ENCODE peak calls at places on chromosomes 16 and 17, in six cellular contexts. G, H, T, Q, O and B are unnamed samples.

GRCh38 chr16:1432388-1433262 is 1.7 kb downstream of the PERCC1 start:
- DNase-seq in G (no peak), H (no peak), T (no peak), Q (no peak), O (no peak), B (no peak)

GRCh38 chr17:1108810-1109605 is 70.8 kb downstream of the ABR start:
- DNase-seq in G (peak), H (peak), T (peak), Q (peak), O (no peak), B (no peak)

GRCh38 chr17:73571524-73572130 is 72.6 kb downstream of the SDK2 start:
- DNase-seq in G (no peak), H (no peak), T (no peak), Q (no peak), O (no peak), B (no peak)

GRCh38 chr17:44921122-44921882 is 6.0 kb upstream of the GFAP start:
- DNase-seq in G (peak), H (peak), T (no peak), Q (no peak), O (no peak), B (no peak)

GRCh38 chr17:6427284-6427781 is 7.6 kb downstream of the AIPL1 start:
- DNase-seq in G (no peak), H (no peak), T (no peak), Q (no peak), O (no peak), B (no peak)

GRCh38 chr17:65739026-65739425 is 177.6 kb upstream of the AXIN2 start:
- DNase-seq in G (no peak), H (no peak), T (no peak), Q (no peak), O (no peak), B (no peak)

GRCh38 chr17:13024526-13025263 is 6.9 kb upstream of the ELAC2 start:
- DNase-seq in G (peak), H (peak), T (peak), Q (peak), O (peak), B (peak)

GRCh38 chr16:73890524-73891500 is 405.8 kb upstream of the PSMD7 start:
- DNase-seq in G (no peak), H (peak), T (no peak), Q (no peak), O (no peak), B (no peak)

GRCh38 chr16:68644715-68645493 is at the start of gene CDH3:
- DNase-seq in G (peak), H (peak), T (peak), Q (no peak), O (no peak), B (peak)

GRCh38 chr17:12316021-12316420 is 295.3 kb downstream of the MAP2K4 start:
- DNase-seq in G (no peak), H (no peak), T (no peak), Q (no peak), O (no peak), B (no peak)

GRCh38 chr16:74309789-74310781 is 13.5 kb downstream of the PSMD7 start:
- DNase-seq in G (no peak), H (peak), T (no peak), Q (no peak), O (no peak), B (no peak)

DNA sequence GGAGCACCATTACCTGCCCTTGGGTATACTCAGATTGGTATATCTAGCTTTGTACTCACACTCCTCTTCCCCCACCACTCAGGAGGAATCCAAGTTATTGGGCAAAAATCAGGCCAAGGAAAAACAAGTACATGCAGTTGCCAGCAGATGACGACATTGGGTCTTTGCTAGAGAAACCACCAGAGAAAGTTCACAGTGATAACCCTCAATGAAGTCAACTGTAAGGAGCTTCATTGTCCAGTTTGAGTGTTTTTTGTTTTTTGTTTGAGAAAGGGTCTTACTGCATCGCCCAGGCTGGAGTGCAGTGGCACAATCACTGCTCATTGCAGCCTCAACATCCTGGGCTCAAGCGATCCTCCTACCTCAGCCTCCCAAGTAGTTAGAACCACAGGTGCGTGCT is 34.6 kb upstream of the TOX3 start:
- DNase-seq in G (no peak), H (no peak), T (no peak), Q (no peak), O (no peak), B (no peak)
- TF ChIP-seq CTCF in G (no peak), H (no peak), T (no peak), Q (no peak), O (no peak), B (peak)

DNA sequence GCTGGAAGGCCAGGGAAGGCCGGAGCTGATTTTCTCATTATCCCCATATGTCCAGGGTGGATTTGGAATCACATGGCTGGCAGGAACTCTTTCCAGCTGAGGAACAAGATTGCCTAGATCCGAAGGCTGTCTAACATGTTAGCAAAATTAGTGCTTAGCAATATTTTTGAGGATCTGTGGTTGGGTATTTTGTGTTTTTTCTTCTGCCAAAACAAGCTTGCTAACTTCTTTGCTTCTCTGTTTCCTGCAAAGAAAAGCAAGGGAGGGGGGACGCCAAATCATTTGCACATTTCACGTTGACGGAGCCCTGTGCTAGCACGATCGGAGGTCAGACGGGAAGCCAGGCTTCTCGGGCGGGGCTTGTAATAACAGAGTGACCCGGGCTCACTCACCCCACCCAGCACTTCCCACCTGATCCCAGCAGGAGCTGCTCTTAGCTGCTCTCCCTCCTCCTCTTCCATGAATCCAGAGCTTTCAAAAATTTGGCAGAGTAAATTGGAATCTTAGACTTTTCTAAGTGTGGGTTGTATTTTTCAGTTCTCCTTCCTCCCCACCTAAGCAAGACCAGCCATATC is 33.3 kb upstream of the FOXF1 start:
- DNase-seq in G (no peak), H (no peak), T (no peak), Q (no peak), O (no peak), B (no peak)
- TF ChIP-seq CTCF in G (no peak), H (no peak), T (no peak), Q (no peak), O (no peak), B (no peak)

DNA sequence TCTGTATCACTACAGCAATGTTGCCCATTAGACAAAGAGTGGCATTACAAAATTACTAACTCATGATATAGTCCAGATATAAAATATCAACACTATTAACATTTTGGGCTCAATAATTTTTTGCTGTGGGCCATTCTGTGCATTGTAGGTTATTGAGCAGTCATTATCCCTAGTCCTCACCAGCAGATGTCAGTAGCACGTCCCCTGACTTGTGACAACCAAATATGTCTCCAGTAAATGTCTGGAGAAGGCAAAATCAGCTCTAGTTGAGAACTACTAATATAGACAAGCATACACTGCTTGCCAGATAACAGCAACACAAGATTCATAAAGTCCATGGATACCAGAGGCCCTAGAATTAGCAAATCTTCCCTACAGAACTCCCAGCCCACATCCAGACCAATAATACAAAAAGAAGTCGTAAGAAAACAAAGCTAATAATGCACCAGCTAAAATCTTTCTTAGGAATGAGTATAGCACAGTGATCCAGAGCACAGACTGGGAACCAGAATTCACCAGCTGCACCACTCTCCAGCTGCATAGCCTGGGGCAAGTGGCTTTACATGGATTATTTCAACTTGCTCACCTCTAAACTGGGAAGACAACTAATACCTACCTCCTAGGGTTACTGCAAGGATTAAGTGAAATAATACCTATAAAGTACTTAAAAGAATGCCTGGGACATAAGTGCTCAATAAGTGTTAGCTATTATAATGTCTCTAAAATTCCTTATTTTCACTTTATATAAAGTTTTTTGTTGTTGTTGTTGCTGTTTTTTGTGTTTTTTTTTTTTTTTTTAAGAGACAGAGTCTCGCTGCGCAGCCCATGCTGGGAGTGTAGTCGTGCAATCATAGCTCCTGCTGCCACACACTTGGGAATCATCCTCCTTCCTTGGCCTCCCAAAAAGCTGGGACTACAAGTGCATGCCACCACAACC is 23.7 kb downstream of the HELZ start:
- DNase-seq in G (no peak), H (peak), T (no peak), Q (no peak), O (no peak), B (no peak)
- TF ChIP-seq CTCF in G (no peak), H (peak), T (no peak), Q (peak), O (peak), B (peak)

GRCh38 chr17:75589919-75590303 is 2.3 kb downstream of the MYO15B start:
- DNase-seq in G (no peak), H (no peak), T (no peak), Q (no peak), O (no peak), B (no peak)

GRCh38 chr17:75590314-75590761 is 2.7 kb downstream of the MYO15B start:
- DNase-seq in G (no peak), H (no peak), T (no peak), Q (no peak), O (no peak), B (no peak)

GRCh38 chr17:75589017-75589918 is 1.7 kb downstream of the MYO15B start:
- DNase-seq in G (peak), H (peak), T (peak), Q (peak), O (peak), B (peak)

GRCh38 chr17:75588546-75589016 is 981 bp downstream of the MYO15B start:
- DNase-seq in G (no peak), H (no peak), T (no peak), Q (peak), O (no peak), B (no peak)

DNA sequence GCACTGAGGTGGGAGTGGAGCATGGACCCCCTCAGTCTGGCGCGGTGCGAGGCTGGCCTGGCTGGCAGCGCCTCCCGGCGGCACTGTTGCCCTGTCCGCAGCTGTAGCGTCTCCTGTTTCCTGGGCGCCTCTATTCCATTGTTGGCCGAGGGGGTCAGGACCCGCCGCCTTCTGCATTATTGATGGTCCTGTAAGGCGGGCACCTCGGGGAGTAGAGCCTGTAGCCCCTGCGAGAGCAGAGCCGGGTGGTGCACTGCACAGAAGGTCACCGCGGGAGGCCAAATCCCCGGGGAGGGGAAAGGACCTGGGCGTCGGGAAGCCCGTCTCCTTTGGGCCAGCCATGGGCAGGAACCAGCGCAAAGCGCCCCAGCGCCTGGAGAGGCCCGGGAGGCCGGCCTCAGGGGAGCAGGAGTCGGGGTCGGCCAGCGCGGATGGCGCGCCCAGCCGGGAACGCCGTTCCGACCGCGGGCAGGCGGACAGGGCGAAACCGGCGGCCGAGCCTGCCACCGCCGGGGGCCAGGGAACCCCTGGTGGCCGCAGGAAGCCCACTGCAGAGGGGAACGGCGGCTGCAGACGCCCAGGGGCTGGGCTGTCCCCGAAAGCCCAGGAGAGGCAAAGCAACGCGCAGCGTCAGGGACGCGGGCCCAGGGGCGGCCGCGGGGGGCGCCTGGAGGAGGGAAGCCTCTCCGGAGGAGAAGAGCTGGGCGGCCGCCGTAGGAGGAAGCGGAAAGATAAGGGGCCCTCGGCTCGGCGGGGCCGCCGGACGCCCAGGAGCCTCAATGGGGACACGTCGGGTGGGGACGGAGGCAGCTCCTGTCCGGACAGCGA is at the start of gene MYO15B:
- DNase-seq in G (peak), H (peak), T (peak), Q (peak), O (no peak), B (peak)
- TF ChIP-seq CTCF in G (no peak), H (peak), T (no peak), Q (peak), O (peak), B (peak)